ENCODE peak calls at places on chromosomes 7 and 10, in four cellular contexts. O is WTC11, Y is K562, K is GM12878. X is an unnamed sample.
A peak's percentile ranks its signal among the peaks of the same experiment; 100 is the strongest.

GRCh38 chr10:120371856-120372255 is 85.2 kb upstream of the PLPP4 start:
- DNase-seq in O (no peak), Y (no peak), K (no peak), X (no peak)

GRCh38 chr7:7554647-7555575 is 11.8 kb upstream of the MIOS start:
- DNase-seq in K (no peak), O (no peak), Y (no peak), X (no peak)

GRCh38 chr10:5575144-5575481 is 50.4 kb downstream of the CALML3 start:
- DNase-seq in O (no peak), Y (no peak), K (no peak), X (no peak)

GRCh38 chr10:100998991-100999741 is 442 bp upstream of the LZTS2 start:
- DNase-seq in K (no peak), Y (peak; percentile 63), O (peak; percentile 73), X (peak; percentile 45)

GRCh38 chr7:138610671-138611170 is 90.4 kb downstream of the SVOPL start:
- DNase-seq in O (no peak), Y (no peak), K (no peak), X (peak; percentile 61)

GRCh38 chr7:84912993-84913635 is 273.7 kb downstream of the SEMA3D start:
- DNase-seq in K (no peak), O (peak; percentile 31), Y (no peak), X (no peak)

GRCh38 chr7:138243430-138243829 is 167.2 kb downstream of the AKR1D1 start:
- DNase-seq in Y (peak; percentile 50), O (peak; percentile 70), K (no peak), X (peak; percentile 50)

GRCh38 chr10:121774404-121774803 is 153.4 kb downstream of the ATE1 start:
- DNase-seq in Y (no peak), K (no peak), O (no peak), X (peak; percentile 25)

GRCh38 chr7:1110358-1110757 is 22.4 kb downstream of the GPER1 start:
- DNase-seq in O (no peak), Y (no peak), K (no peak), X (no peak)

GRCh38 chr10:113175756-113176651 is 226.0 kb downstream of the TCF7L2 start:
- DNase-seq in Y (no peak), O (no peak), K (no peak), X (no peak)

GRCh38 chr10:47376522-47377220 is 7.4 kb downstream of the ZNF488 start:
- DNase-seq in Y (no peak), O (no peak), K (no peak), X (no peak)

GRCh38 chr10:70430489-70431445 is 10.7 kb downstream of the NODAL start:
- DNase-seq in Y (no peak), O (peak; percentile 33), K (no peak), X (peak; percentile 80)

GRCh38 chr10:103921750-103922195 is 3.8 kb upstream of the STN1 start:
- DNase-seq in Y (peak; percentile 39), K (no peak), O (peak; percentile 33), X (peak; percentile 66)

GRCh38 chr10:49360271-49361177 is 35.4 kb downstream of the DRGX start:
- DNase-seq in K (no peak), Y (no peak), O (no peak), X (no peak)

GRCh38 chr10:18658301-18658991 is 785 bp upstream of the ARL5B start:
- DNase-seq in K (peak; percentile 43), Y (no peak), O (no peak), X (peak; percentile 57)

GRCh38 chr10:28875535-28876208 is 198.4 kb downstream of the BAMBI start:
- DNase-seq in O (peak; percentile 21), Y (no peak), K (no peak), X (peak; percentile 73)

GRCh38 chr10:102394079-102394800 is 1.3 kb upstream of the NFKB2 start:
- DNase-seq in K (peak; percentile 89), O (peak; percentile 93), Y (peak; percentile 89), X (peak; percentile 85)

GRCh38 chr10:24435374-24435773 is 226.4 kb downstream of the KIAA1217 start:
- DNase-seq in K (no peak), Y (no peak), O (no peak), X (no peak)

GRCh38 chr10:113499066-113499465 is 53.8 kb upstream of the HABP2 start:
- DNase-seq in Y (no peak), K (no peak), O (no peak), X (no peak)

DNA sequence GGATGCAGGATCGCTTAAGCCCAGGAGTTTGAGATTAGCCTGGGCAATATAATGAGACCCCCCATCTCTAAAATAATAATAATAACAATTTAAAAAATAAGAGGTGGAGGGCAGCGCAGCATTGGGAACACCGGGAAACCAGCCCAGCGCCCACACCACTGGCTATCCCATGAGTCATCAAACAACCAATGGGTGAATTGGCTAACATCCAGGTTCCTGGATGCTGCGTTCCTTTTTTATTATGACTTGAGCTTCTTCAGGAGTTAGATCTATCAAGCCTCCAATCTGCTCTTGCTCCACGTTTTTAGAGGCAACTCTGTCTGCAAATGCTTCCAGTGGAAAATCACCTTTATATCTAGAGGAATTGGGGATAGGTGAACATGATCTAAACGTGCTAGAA is 10.0 kb upstream of the LRRC4 start:
- DNase-seq in O (no peak), Y (no peak), K (no peak), X (no peak)
- TF ChIP-seq ATF2 in O (no peak), Y (no peak), K (no peak), X (no peak)

GRCh38 chr10:19889279-19889678 is 73.0 kb downstream of the PLXDC2 start:
- DNase-seq in Y (no peak), K (no peak), O (no peak), X (no peak)
- TF ChIP-seq TCF7 in Y (no peak), K (no peak), O (no peak), X (no peak)

GRCh38 chr10:88127766-88128165 is 264.3 kb downstream of the PTEN start:
- DNase-seq in K (no peak), O (no peak), Y (no peak), X (no peak)

GRCh38 chr10:88127266-88127665 is 263.8 kb downstream of the PTEN start:
- DNase-seq in Y (no peak), K (no peak), O (no peak), X (no peak)

GRCh38 chr10:88126699-88127098 is 263.3 kb downstream of the PTEN start:
- DNase-seq in K (no peak), Y (no peak), O (no peak), X (no peak)

GRCh38 chr10:88130912-88131311 is 267.5 kb downstream of the PTEN start:
- DNase-seq in Y (no peak), O (no peak), K (no peak), X (no peak)

DNA sequence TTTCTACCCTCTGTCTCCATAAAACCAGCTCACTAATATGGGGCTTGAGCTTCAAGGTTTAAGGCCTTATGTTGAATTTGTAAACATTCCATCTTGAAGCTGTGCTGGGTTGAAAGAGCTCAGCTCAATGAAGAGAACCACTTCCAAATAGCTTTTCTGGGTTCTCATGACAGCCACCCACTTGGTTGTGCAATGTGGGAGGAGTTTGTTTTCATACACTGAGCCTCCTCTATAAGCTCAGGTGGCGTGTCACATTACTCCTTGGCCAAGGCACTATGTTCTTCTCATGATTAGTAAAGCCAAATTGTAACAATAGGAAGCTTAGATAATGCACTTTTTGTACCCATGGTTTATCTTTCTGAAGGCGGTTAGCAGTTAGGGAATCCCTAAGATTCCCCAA is 265.6 kb downstream of the PTEN start:
- DNase-seq in O (no peak), Y (no peak), K (no peak), X (no peak)
- TF ChIP-seq ATF2 in O (no peak), Y (no peak), K (no peak), X (no peak)

GRCh38 chr10:125157473-125157865 is 2.9 kb downstream of the CTBP2 start:
- DNase-seq in Y (no peak), O (no peak), K (no peak), X (no peak)
- TF ChIP-seq TCF7 in Y (no peak), O (no peak), K (no peak), X (no peak)

GRCh38 chr7:120991133-120991532 is 2.6 kb downstream of the CPED1 start:
- DNase-seq in K (no peak), Y (no peak), O (no peak), X (no peak)
- TF ChIP-seq ATF2 in K (no peak), Y (no peak), O (no peak), X (no peak)

GRCh38 chr7:66628361-66629221 is at the start of gene KCTD7:
- DNase-seq in Y (peak; percentile 100), O (peak; percentile 97), K (peak; percentile 80), X (peak; percentile 91)
- TF ChIP-seq TCF7 in Y (no peak), O (no peak), K (no peak), X (no peak)

GRCh38 chr7:157271991-157272324 is 64.8 kb upstream of the DNAJB6 start:
- DNase-seq in O (no peak), K (no peak), Y (no peak), X (peak; percentile 86)

GRCh38 chr7:157270060-157270444 is 66.8 kb upstream of the DNAJB6 start:
- DNase-seq in Y (no peak), K (no peak), O (no peak), X (no peak)

GRCh38 chr7:157269341-157270059 is 67.3 kb upstream of the DNAJB6 start:
- DNase-seq in K (no peak), Y (no peak), O (no peak), X (no peak)

GRCh38 chr7:157272351-157273207 is 64.2 kb upstream of the DNAJB6 start:
- DNase-seq in Y (no peak), K (no peak), O (no peak), X (no peak)

DNA sequence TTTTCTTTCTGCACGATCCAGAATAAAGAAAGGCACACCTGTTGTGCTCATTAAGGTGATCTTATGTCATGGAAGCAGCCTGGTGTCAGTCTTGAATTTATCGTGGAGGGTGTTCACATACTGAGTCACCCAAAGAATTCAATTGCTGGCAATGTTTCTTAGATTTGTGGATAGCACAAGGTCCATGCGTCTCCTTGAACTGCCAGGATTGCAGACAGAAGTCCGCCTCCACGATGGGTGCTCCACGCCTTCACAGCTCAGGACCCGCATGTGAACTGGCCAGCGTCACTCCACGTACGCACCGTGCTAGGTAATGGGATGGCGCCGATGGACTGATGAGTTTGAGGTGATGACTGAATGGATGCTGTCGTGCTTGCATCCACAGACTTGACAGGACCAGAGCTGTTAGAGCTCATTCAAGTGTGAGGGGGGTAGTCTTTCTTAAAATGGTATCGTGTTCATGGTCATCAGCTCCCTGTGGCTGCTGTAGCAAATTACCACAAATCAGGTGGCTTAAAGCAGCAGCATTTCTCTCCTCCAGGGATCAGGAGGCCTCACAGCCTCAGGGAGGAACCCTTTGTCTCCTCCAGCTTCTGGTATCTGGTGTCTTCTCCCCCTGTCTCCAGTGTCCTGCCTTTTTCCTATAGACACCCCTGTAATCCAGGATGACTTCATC is 65.4 kb upstream of the DNAJB6 start:
- DNase-seq in O (no peak), K (no peak), Y (no peak), X (no peak)
- TF ChIP-seq ATF2 in O (no peak), K (no peak), Y (no peak), X (no peak)

GRCh38 chr10:12251581-12251980 is 55.6 kb downstream of the CDC123 start:
- DNase-seq in O (no peak), Y (no peak), K (no peak), X (no peak)
- TF ChIP-seq TCF7 in O (no peak), Y (no peak), K (no peak), X (no peak)